ENCODE peak calls at places on chromosomes 13 and 19, in four cellular contexts. P is K562, W is HCT116, Z is HepG2. S is an unnamed sample.

GRCh38 chr19:7500811-7501450 is 12.1 kb upstream of the PEX11G start:
- DNase-seq in Z (peak; percentile 35), W (peak; percentile 78), P (peak; percentile 80), S (peak; percentile 93)

GRCh38 chr19:12828494-12828893 is 5.9 kb downstream of the RTBDN start:
- DNase-seq in P (peak; percentile 61), W (no peak), Z (peak; percentile 40), S (peak; percentile 92)

GRCh38 chr13:98083507-98083906 is 59.4 kb upstream of the FARP1 start:
- DNase-seq in W (no peak), Z (no peak), P (no peak), S (no peak)

GRCh38 chr13:113349050-113349449 is 14.9 kb downstream of the GRTP1 start:
- DNase-seq in P (no peak), W (no peak), Z (no peak), S (no peak)

GRCh38 chr19:54180691-54181091 is 7.7 kb upstream of the TMC4 start:
- DNase-seq in P (no peak), W (no peak), Z (no peak), S (no peak)

GRCh38 chr19:47284324-47284899 is 9.7 kb downstream of the INAFM1 start:
- DNase-seq in P (peak; percentile 44), Z (peak; percentile 53), W (no peak), S (peak; percentile 56)

GRCh38 chr19:56732974-56733373 is 61.4 kb upstream of the ZNF835 start:
- DNase-seq in W (no peak), Z (no peak), P (no peak), S (no peak)

GRCh38 chr19:47123406-47123805 is 7.2 kb upstream of the SAE1 start:
- DNase-seq in Z (no peak), P (no peak), W (no peak), S (no peak)

DNA sequence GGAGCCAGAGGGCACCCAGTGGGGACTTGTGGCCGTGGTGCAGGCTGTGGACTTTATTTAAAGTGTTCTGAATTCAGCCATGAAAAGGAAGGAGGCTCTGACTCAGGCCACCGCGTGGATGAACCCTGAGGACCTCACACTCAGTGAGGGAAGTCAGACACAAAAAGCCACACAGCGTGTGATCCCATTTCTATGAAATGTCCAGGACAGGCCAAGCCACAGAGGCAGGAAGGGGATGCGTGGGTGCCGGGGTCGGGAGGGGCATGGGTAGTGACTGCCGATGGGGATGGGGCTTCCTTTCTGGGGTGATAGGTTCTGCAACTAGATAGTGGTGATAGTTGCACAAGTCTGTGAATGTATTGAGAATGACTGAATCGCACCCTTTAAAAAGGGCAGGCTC is 8.7 kb upstream of the ZBTB7A start:
- DNase-seq in W (no peak), P (no peak), Z (no peak), S (no peak)
- H3K4me1 ChIP-seq in W (peaks cover 10% of the 10 kb centered on the region), P (peaks cover 24% of the 10 kb centered on the region), Z (peaks cover 30% of the 10 kb centered on the region), S (no peaks in the 10 kb centered on the region)

GRCh38 chr13:44111701-44112100 is 232.0 kb downstream of the LACC1 start:
- DNase-seq in P (no peak), Z (no peak), W (no peak), S (no peak)

GRCh38 chr13:44120814-44121505 is 241.3 kb downstream of the LACC1 start:
- DNase-seq in W (no peak), Z (no peak), P (no peak), S (no peak)

GRCh38 chr13:44112700-44113329 is 233.1 kb downstream of the LACC1 start:
- DNase-seq in P (no peak), W (no peak), Z (no peak), S (no peak)

GRCh38 chr13:44116562-44117315 is 237.0 kb downstream of the LACC1 start:
- DNase-seq in P (no peak), Z (no peak), W (no peak), S (no peak)

GRCh38 chr13:44117351-44117750 is 237.6 kb downstream of the LACC1 start:
- DNase-seq in W (no peak), P (no peak), Z (no peak), S (no peak)
- TF ChIP-seq ELF1 in W (no peak), P (no peak), Z (no peak), S (no peak)

GRCh38 chr19:6219592-6220290 is 60.0 kb downstream of the MLLT1 start:
- DNase-seq in P (no peak), W (no peak), Z (no peak), S (no peak)
- H3K4me1 ChIP-seq in P (peaks cover 15% of the 10 kb centered on the region), W (no peaks in the 10 kb centered on the region), Z (no peaks in the 10 kb centered on the region), S (peaks cover 45% of the 10 kb centered on the region)

GRCh38 chr13:27448308-27448707 is 2.1 kb downstream of the MTIF3 start:
- DNase-seq in P (no peak), W (no peak), Z (no peak), S (no peak)

GRCh38 chr13:27446986-27447583 is 3.3 kb downstream of the MTIF3 start:
- DNase-seq in Z (no peak), W (no peak), P (no peak), S (no peak)

GRCh38 chr13:27449081-27449603 is 1.2 kb downstream of the MTIF3 start:
- DNase-seq in W (no peak), Z (no peak), P (no peak), S (peak; percentile 30)

GRCh38 chr13:27449936-27450828 is at the start of gene MTIF3:
- DNase-seq in Z (peak; percentile 94), P (peak; percentile 78), W (peak; percentile 95), S (peak; percentile 93)

GRCh38 chr13:27450921-27451461 is 627 bp upstream of the MTIF3 start:
- DNase-seq in Z (peak; percentile 16), W (peak; percentile 55), P (peak; percentile 10), S (peak; percentile 54)
- TF ChIP-seq ELF1 in Z (no peak), W (no peak), P (no peak), S (no peak)

S was measured in SK-N-SH.